ENCODE peak calls at places on chromosomes 16 and 17, in eight cellular contexts. H is activated gamma-delta T cell treated with Interleukin-2 at 50 U/mL for 16 hours; C is Calu3; O is NCI-H2081; X is NCI-H1048; T is activated T-cell treated with anti-CD3 and anti-CD28 coated beads, Interleukin-2, amount 50 U/mL, for 24 hours; L is COR-L47; U is kidney tubule cell. W is an unnamed sample.

GRCh38 chr17:34168989-34169388 is 86.1 kb upstream of the CCL2 start:
- DNase-seq in H (no peak), C (no peak), O (no peak), X (no peak), T (no peak), L (no peak), U (no peak), W (no peak)

GRCh38 chr17:15920758-15921239 is 24.1 kb upstream of the ADORA2B start:
- DNase-seq in H (no peak), C (peak; percentile 51), O (no peak), X (no peak), T (no peak), L (no peak), U (peak; percentile 40), W (no peak)

GRCh38 chr16:82987767-82988166 is 361.0 kb downstream of the CDH13 start:
- DNase-seq in H (no peak), C (no peak), O (no peak), X (no peak), T (no peak), L (no peak), U (peak; percentile 24), W (no peak)

GRCh38 chr17:16442141-16442540 is 26.8 kb downstream of the TRPV2 start:
- DNase-seq in H (no peak), C (no peak), O (no peak), X (no peak), T (no peak), L (no peak), U (no peak), W (no peak)

GRCh38 chr17:65103896-65104295 is 33.3 kb upstream of the RGS9 start:
- DNase-seq in H (no peak), C (no peak), O (no peak), X (no peak), T (no peak), L (no peak), U (peak; percentile 62), W (no peak)

GRCh38 chr16:73248316-73248715 is 200.4 kb upstream of the ZFHX3 start:
- DNase-seq in H (no peak), C (no peak), O (no peak), X (no peak), T (no peak), L (no peak), U (no peak), W (no peak)

GRCh38 chr17:9537177-9537776 is 38.3 kb downstream of the STX8 start:
- DNase-seq in H (no peak), C (no peak), O (no peak), X (no peak), T (no peak), L (no peak), U (no peak), W (no peak)

GRCh38 chr16:20901441-20902112 is 1.0 kb downstream of the LYRM1 start:
- DNase-seq in H (peak; percentile 13), C (peak; percentile 81), O (peak; percentile 22), X (no peak), T (peak; percentile 45), L (peak; percentile 15), U (peak; percentile 85), W (no peak)

GRCh38 chr17:68594552-68594951 is 6.6 kb downstream of the FAM20A start:
- DNase-seq in H (no peak), C (no peak), O (no peak), X (no peak), T (no peak), L (no peak), U (no peak), W (no peak)

GRCh38 chr17:633641-634091 is 81.0 kb downstream of the VPS53 start:
- DNase-seq in H (no peak), C (no peak), O (no peak), X (no peak), T (no peak), L (no peak), U (no peak), W (no peak)

GRCh38 chr17:68383443-68384321 is 73.6 kb downstream of the WIPI1 start:
- DNase-seq in H (peak; percentile 9), C (no peak), O (no peak), X (no peak), T (no peak), L (no peak), U (peak; percentile 58), W (no peak)

GRCh38 chr17:17693955-17694228 is 12.6 kb downstream of the RAI1 start:
- DNase-seq in H (no peak), C (no peak), O (no peak), X (no peak), T (no peak), L (no peak), U (no peak), W (no peak)

GRCh38 chr17:44084131-44084538 is 13.6 kb downstream of the G6PC3 start:
- DNase-seq in H (no peak), C (peak; percentile 62), O (peak; percentile 27), X (no peak), T (peak; percentile 62), L (no peak), U (no peak), W (no peak)

GRCh38 chr16:89409161-89409711 is 81.1 kb downstream of the ANKRD11 start:
- DNase-seq in H (peak; percentile 73), C (no peak), O (no peak), X (no peak), T (peak; percentile 71), L (no peak), U (peak; percentile 85), W (no peak)

GRCh38 chr17:80791758-80792284 is 199.8 kb upstream of the CHMP6 start:
- DNase-seq in H (no peak), C (peak; percentile 72), O (no peak), X (no peak), T (peak; percentile 66), L (no peak), U (peak; percentile 76), W (no peak)